ENCODE peak calls at places on chromosome 13, in eight cellular contexts. G is body of pancreas, J is psoas muscle, L is left ventricle myocardium inferior, X is fibroblast of lung, A is GM23248, F is cardiac muscle cell, D is IMR-90. R is an unnamed sample. For H3K9me3 and H3K27me3, the result is how much of the 10 kb centered on the place peaks cover.

GRCh38 chr13:107585466-107585865 is 629.9 kb downstream of the LIG4 start:
- DNase-seq in G (no peak), J (no peak), L (no peak), X (peak), A (peak), F (no peak), D (peak), R (no peak)

GRCh38 chr13:94056362-94056990 is 423.0 kb downstream of the DCT start:
- DNase-seq in G (no peak), J (no peak), L (no peak), X (no peak), A (peak), F (no peak), D (peak), R (no peak)

GRCh38 chr13:20360835-20361412 is 128.8 kb upstream of the GJB6 start:
- DNase-seq in G (no peak), J (no peak), L (no peak), X (no peak), A (peak), F (no peak), D (no peak), R (no peak)

GRCh38 chr13:101576452-101576851 is 124.0 kb downstream of the ITGBL1 start:
- DNase-seq in G (no peak), J (no peak), L (no peak), X (peak), A (no peak), F (no peak), D (peak), R (no peak)

GRCh38 chr13:51444922-51445321 is 7.9 kb downstream of the INTS6 start:
- DNase-seq in G (no peak), J (no peak), L (no peak), X (peak), A (peak), F (peak), D (peak), R (no peak)

GRCh38 chr13:50635504-50635903 is 208.0 kb downstream of the DLEU7 start:
- DNase-seq in G (no peak), J (no peak), L (no peak), X (peak), A (peak), F (peak), D (no peak), R (no peak)

GRCh38 chr13:50410921-50411712 is 395.9 kb downstream of the KCNRG start:
- DNase-seq in G (no peak), J (no peak), L (no peak), X (peak), A (peak), F (peak), D (peak), R (no peak)

GRCh38 chr13:39283062-39283461 is 244.8 kb downstream of the NHLRC3 start:
- DNase-seq in G (no peak), J (no peak), L (no peak), X (no peak), A (no peak), F (no peak), D (no peak), R (no peak)

GRCh38 chr13:36858285-36858684 is 39.3 kb downstream of the RFXAP start:
- DNase-seq in G (no peak), J (no peak), L (no peak), X (peak), A (peak), F (peak), D (peak), R (no peak)

GRCh38 chr13:48977973-48978372 is 2.3 kb downstream of the FNDC3A start:
- DNase-seq in G (no peak), J (no peak), L (no peak), X (no peak), A (peak), F (no peak), D (peak), R (no peak)

GRCh38 chr13:21458816-21459701 is at the start of gene ZDHHC20:
- DNase-seq in G (peak), J (peak), L (peak), X (peak), A (peak), F (peak), D (peak), R (peak)

GRCh38 chr13:110773480-110773879 is 60.0 kb downstream of the ING1 start:
- DNase-seq in G (no peak), J (no peak), L (no peak), X (no peak), A (no peak), F (no peak), D (no peak), R (no peak)

GRCh38 chr13:50244913-50245574 is 229.8 kb downstream of the KCNRG start:
- DNase-seq in G (no peak), J (no peak), L (no peak), X (peak), A (peak), F (peak), D (peak), R (no peak)

GRCh38 chr13:34748078-34748477 is 194.0 kb upstream of the NBEA start:
- DNase-seq in G (peak), J (no peak), L (peak), X (peak), A (peak), F (peak), D (no peak), R (no peak)

GRCh38 chr13:97074618-97075017 is 80.3 kb upstream of the OXGR1 start:
- DNase-seq in G (no peak), J (no peak), L (no peak), X (no peak), A (no peak), F (no peak), D (no peak), R (no peak)

GRCh38 chr13:59982631-59983382 is 180.9 kb downstream of the DIAPH3 start:
- DNase-seq in G (no peak), J (no peak), L (no peak), X (peak), A (no peak), F (peak), D (peak), R (no peak)

GRCh38 chr13:97810152-97810551 is 143.3 kb upstream of the IPO5 start:
- DNase-seq in G (no peak), J (no peak), L (no peak), X (peak), A (peak), F (peak), D (peak), R (no peak)

GRCh38 chr13:95552539-95553270 is at the start of gene CLDN10:
- DNase-seq in G (peak), J (peak), L (no peak), X (no peak), A (no peak), F (no peak), D (no peak), R (no peak)

GRCh38 chr13:30932481-30933333 is at the start of gene TEX26:
- DNase-seq in G (no peak), J (no peak), L (no peak), X (peak), A (no peak), F (peak), D (no peak), R (no peak)

GRCh38 chr13:24161010-24161775 is 673 bp downstream of the SPATA13 start:
- DNase-seq in G (peak), J (peak), L (no peak), X (peak), A (peak), F (no peak), D (no peak), R (no peak)

GRCh38 chr13:39329182-39329639 is 273.8 kb downstream of the LHFPL6 start:
- DNase-seq in G (no peak), J (no peak), L (no peak), X (no peak), A (no peak), F (peak), D (no peak), R (no peak)

GRCh38 chr13:109869312-109870237 is 83.2 kb upstream of the IRS2 start:
- DNase-seq in G (peak), J (peak), L (peak), X (peak), A (peak), F (peak), D (peak), R (no peak)

GRCh38 chr13:23372264-23372905 is 61.1 kb downstream of the SACS start:
- DNase-seq in G (no peak), J (no peak), L (no peak), X (peak), A (peak), F (peak), D (peak), R (no peak)

GRCh38 chr13:51518847-51519246 is 65.4 kb upstream of the WDFY2 start:
- DNase-seq in G (no peak), J (no peak), L (no peak), X (no peak), A (peak), F (no peak), D (peak), R (no peak)

GRCh38 chr13:98959775-98960325 is 18.0 kb downstream of the DOCK9 start:
- DNase-seq in G (no peak), J (no peak), L (no peak), X (no peak), A (no peak), F (no peak), D (no peak), R (no peak)

GRCh38 chr13:28056970-28057712 is 43.2 kb downstream of the FLT3 start:
- DNase-seq in G (no peak), J (no peak), L (no peak), X (no peak), A (no peak), F (no peak), D (no peak), R (no peak)

GRCh38 chr13:79722885-79723445 is 242.0 kb downstream of the NDFIP2 start:
- DNase-seq in G (no peak), J (no peak), L (no peak), X (no peak), A (no peak), F (no peak), D (no peak), R (no peak)

GRCh38 chr13:99133230-99133629 is 67.4 kb upstream of the UBAC2 start:
- DNase-seq in G (no peak), J (no peak), L (no peak), X (no peak), A (no peak), F (no peak), D (no peak), R (no peak)

GRCh38 chr13:86974995-86975328 is 696.2 kb upstream of the SLITRK5 start:
- DNase-seq in G (no peak), J (no peak), L (no peak), X (no peak), A (no peak), F (peak), D (no peak), R (no peak)

GRCh38 chr13:78215458-78215857 is 296.8 kb upstream of the EDNRB start:
- DNase-seq in G (no peak), J (no peak), L (no peak), X (no peak), A (no peak), F (no peak), D (no peak), R (no peak)

GRCh38 chr13:34720618-34721017 is 221.5 kb upstream of the NBEA start:
- DNase-seq in G (no peak), J (no peak), L (no peak), X (no peak), A (no peak), F (no peak), D (no peak), R (no peak)

DNA sequence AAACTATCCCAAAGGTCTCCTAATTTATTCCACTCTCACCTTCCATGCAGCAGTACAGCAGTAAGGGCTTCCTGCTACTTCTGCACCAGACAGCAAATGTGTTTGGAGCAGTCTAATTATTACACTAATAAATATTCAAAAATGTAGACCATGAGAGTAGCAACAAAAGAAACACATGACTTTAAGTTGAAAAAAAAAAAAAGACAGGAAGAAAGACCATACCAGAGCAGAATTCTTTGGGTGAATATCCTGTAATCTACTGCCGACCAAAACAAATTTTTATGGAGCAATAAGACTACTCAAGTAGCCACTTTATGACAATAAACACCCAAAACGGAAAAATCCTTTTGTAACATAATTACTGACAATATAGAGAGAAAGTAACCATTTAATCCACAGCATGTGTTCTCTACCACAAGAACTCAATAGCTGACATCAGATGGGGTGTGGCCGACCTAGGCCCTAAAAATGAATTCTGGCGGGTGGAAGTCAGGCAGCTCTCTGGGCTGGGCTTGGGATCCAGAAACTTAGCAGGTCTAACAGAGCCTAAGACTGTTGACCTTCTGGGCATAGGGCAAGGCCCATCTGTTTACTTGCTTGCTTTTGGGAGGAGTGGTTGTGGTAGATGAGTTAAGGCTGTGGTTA is 4.6 kb downstream of the KLF12 start:
- DNase-seq in G (no peak), J (no peak), L (peak), X (peak), A (peak), F (no peak), D (no peak), R (peak)
- H3K9me3 ChIP-seq in G (under half), J (under half), L (under half), X (under half), A (under half), F (under half), D (under half), R (under half)

DNA sequence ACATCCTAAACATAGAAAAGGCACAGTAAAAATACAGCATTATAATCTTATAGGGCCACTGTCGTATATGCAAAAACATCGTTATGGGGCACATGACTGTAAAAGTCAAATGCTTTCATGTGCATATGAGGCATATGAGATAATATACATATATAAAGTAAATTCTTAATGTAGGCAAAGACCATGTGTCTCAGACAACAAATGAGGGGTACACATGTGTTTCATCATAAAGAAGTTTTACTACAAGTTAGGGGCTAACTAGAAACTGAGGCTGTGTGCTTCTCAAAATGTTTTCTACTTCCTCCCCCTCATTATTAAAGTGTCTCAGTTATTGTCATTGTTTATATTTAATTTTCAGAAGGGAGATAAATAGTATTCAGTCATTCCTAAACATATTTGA is 309.6 kb downstream of the SHISA2 start:
- DNase-seq in G (no peak), J (no peak), L (no peak), X (no peak), A (no peak), F (no peak), D (no peak), R (no peak)
- H3K27me3 ChIP-seq in G (under half), J (under half), L (under half), X (under half), A (under half), F (under half), D (under half), R (under half)

GRCh38 chr13:42114912-42115311 is 66.5 kb downstream of the DGKH start:
- DNase-seq in G (no peak), J (no peak), L (no peak), X (no peak), A (no peak), F (no peak), D (no peak), R (no peak)
- H3K27ac ChIP-seq in G (no peak), J (no peak), L (no peak), X (no peak), A (no peak), F (no peak), D (no peak), R (no peak)

DNA sequence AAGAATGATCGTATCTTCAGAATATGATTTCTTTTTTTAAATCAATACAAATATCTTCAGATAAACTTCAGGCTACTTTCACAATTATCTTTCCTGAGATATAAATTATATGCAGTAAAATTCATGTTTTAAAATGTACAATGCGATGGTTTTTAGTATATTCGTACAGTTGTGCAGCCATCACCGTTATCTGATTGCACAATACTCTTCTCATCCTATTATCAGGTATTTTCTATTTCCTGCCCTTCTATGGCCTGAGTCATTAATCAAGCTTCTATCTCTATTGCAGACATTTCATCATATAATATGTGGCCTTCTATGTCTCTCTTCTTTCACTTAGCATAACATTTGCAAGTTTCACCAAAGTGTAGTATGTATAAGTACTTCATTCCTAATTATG is 1360.2 kb upstream of the SLC10A2 start:
- DNase-seq in G (no peak), J (no peak), L (no peak), X (no peak), A (no peak), F (no peak), D (no peak), R (no peak)
- H3K9me3 ChIP-seq in G (under half), J (under half), L (under half), X (under half), A (under half), F (under half), D (under half), R (under half)

DNA sequence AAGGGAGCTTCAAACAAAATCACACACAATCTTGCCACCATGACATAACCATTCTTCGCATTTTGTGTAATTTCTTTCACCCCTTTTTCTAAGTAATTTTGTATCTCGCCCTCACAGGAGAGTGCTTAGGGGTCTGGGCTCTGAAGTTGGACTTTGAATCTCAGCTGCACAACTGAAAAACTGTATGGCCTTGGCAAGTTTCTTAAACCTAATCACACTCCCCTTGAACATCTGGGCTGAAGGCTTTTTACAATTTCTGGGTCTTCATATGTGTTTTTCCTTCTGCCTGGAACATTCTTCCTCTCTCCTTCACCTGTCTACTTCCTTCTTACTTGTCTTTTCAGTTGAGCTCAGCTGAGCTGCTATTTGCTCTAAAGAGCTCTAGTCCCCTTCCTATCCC is 24.3 kb upstream of the CPB2 start:
- DNase-seq in G (no peak), J (no peak), L (no peak), X (no peak), A (no peak), F (no peak), D (no peak), R (no peak)
- H3K27me3 ChIP-seq in G (under half), J (under half), L (half or more), X (under half), A (under half), F (under half), D (under half), R (under half)

GRCh38 chr13:113555141-113555540 is 29.4 kb upstream of the TFDP1 start:
- DNase-seq in G (no peak), J (no peak), L (no peak), X (no peak), A (no peak), F (no peak), D (no peak), R (no peak)
- H3K27ac ChIP-seq in G (no peak), J (no peak), L (no peak), X (no peak), A (no peak), F (no peak), D (no peak), R (no peak)

R was measured in CD4-positive, alpha-beta T cell.